ENCODE peak calls at places on chromosomes 3 and 15, in ten cellular contexts. I is NCI-H1092; G is fibroblast of mammary gland; J is cardiac muscle cell; M is kidney tubule cell; Y is C1 segment of cervical spinal cord; Z is activated CD4-positive, alpha-beta T cell treated with anti-CD3 and anti-CD28 coated beads, Interleukin-2, amount 50 U/mL, for 24 hours; C is NAMALWA; B is stimulated activated CD4-positive, alpha-beta T cell treated with anti-CD3 and anti-CD28 coated beads, Interleukin-4, amount 100 ng/mL, for 1 hour; O is activated T-helper 9 cell treated with anti-CD3 and anti-CD28 coated beads, Interleukin-2, amount 50 U/mL, for 16 hours. A is an unnamed sample.

GRCh38 chr3:101890716-101891115 is 41.4 kb downstream of the NFKBIZ start:
- DNase-seq in I (no peak), G (peak; percentile 72), J (no peak), M (peak; percentile 98), Y (no peak), Z (no peak), C (no peak), B (no peak), O (no peak), A (no peak)

GRCh38 chr15:72820278-72820677 is 36.7 kb upstream of the ADPGK start:
- DNase-seq in I (no peak), G (no peak), J (no peak), M (no peak), Y (no peak), Z (no peak), C (no peak), B (no peak), O (no peak), A (no peak)

GRCh38 chr15:58279106-58279505 is 140.9 kb downstream of the AQP9 start:
- DNase-seq in I (no peak), G (no peak), J (no peak), M (no peak), Y (no peak), Z (no peak), C (no peak), B (no peak), O (no peak), A (no peak)

GRCh38 chr3:43260412-43260811 is 25.9 kb upstream of the SNRK start:
- DNase-seq in I (no peak), G (peak; percentile 5), J (no peak), M (no peak), Y (no peak), Z (no peak), C (peak; percentile 5), B (no peak), O (no peak), A (peak; percentile 35)

GRCh38 chr3:167493240-167493639 is 19.4 kb upstream of the SERPINI2 start:
- DNase-seq in I (no peak), G (peak; percentile 4), J (no peak), M (peak; percentile 6), Y (no peak), Z (no peak), C (peak; percentile 46), B (no peak), O (no peak), A (peak; percentile 58)

GRCh38 chr3:143172313-143173054 is 52.9 kb downstream of the CHST2 start:
- DNase-seq in I (no peak), G (no peak), J (no peak), M (no peak), Y (no peak), Z (no peak), C (peak; percentile 80), B (no peak), O (no peak), A (no peak)

GRCh38 chr15:66876731-66877545 is 174.9 kb downstream of the SMAD6 start:
- DNase-seq in I (no peak), G (no peak), J (no peak), M (no peak), Y (no peak), Z (no peak), C (no peak), B (no peak), O (no peak), A (no peak)

GRCh38 chr3:197600796-197601565 is 45.2 kb upstream of the BDH1 start:
- DNase-seq in I (no peak), G (peak; percentile 58), J (no peak), M (peak; percentile 32), Y (no peak), Z (no peak), C (no peak), B (no peak), O (no peak), A (no peak)

GRCh38 chr3:26061947-26062346 is 272.1 kb downstream of the OXSM start:
- DNase-seq in I (no peak), G (no peak), J (no peak), M (no peak), Y (no peak), Z (no peak), C (no peak), B (no peak), O (no peak), A (no peak)

GRCh38 chr3:121424549-121424948 is 121.2 kb downstream of the POLQ start:
- DNase-seq in I (no peak), G (no peak), J (no peak), M (no peak), Y (no peak), Z (no peak), C (no peak), B (no peak), O (no peak), A (no peak)

GRCh38 chr15:34337557-34338306 is at the start of gene SLC12A6:
- DNase-seq in I (peak; percentile 56), G (peak; percentile 92), J (peak; percentile 95), M (peak; percentile 96), Y (peak; percentile 83), Z (peak; percentile 74), C (peak; percentile 93), B (peak; percentile 91), O (peak; percentile 86), A (peak; percentile 97)

GRCh38 chr3:166637984-166638530 is 742.0 kb downstream of the ZBBX start:
- DNase-seq in I (no peak), G (no peak), J (no peak), M (no peak), Y (no peak), Z (no peak), C (no peak), B (no peak), O (no peak), A (no peak)

GRCh38 chr15:64813075-64813474 is 12.4 kb downstream of the PIF1 start:
- DNase-seq in I (no peak), G (peak; percentile 40), J (peak; percentile 75), M (peak; percentile 74), Y (no peak), Z (no peak), C (peak; percentile 60), B (no peak), O (no peak), A (no peak)

GRCh38 chr3:149964296-149964695 is 6.4 kb downstream of the PFN2 start:
- DNase-seq in I (no peak), G (no peak), J (no peak), M (no peak), Y (no peak), Z (no peak), C (no peak), B (no peak), O (no peak), A (no peak)

GRCh38 chr15:89654847-89655805 is at the start of gene KIF7:
- DNase-seq in I (no peak), G (peak; percentile 40), J (peak; percentile 85), M (peak; percentile 16), Y (no peak), Z (no peak), C (peak; percentile 33), B (peak; percentile 14), O (no peak), A (no peak)

GRCh38 chr3:56894912-56895431 is 93.2 kb upstream of the ARHGEF3 start:
- DNase-seq in I (no peak), G (peak; percentile 54), J (no peak), M (no peak), Y (peak; percentile 47), Z (no peak), C (no peak), B (no peak), O (no peak), A (no peak)

GRCh38 chr3:174619244-174619643 is 239.9 kb upstream of the NAALADL2 start:
- DNase-seq in I (peak; percentile 86), G (no peak), J (no peak), M (no peak), Y (no peak), Z (no peak), C (no peak), B (no peak), O (no peak), A (no peak)

A was measured in HT-29.